ENCODE peak calls at places on chromosomes 11 and 22, in eight cellular contexts. D is GM23248, Z is IMR-90, S is thoracic aorta, G is aorta, Y is HepG2, J is ovary, B is breast epithelium. E is an unnamed sample.

GRCh38 chr11:113448311-113448666 is 26.9 kb downstream of the DRD2 start:
- DNase-seq in J (no peak), B (no peak), G (no peak), Z (no peak), S (no peak), Y (no peak), D (peak; percentile 34), E (no peak)

GRCh38 chr11:69462106-69463045 is 19.1 kb upstream of the LINC01488 start:
- DNase-seq in Z (no peak), J (no peak), Y (no peak), B (no peak), S (no peak), D (peak; percentile 54), G (peak; percentile 76), E (no peak)

GRCh38 chr11:47267858-47268257 is 2.1 kb upstream of the MADD start:
- DNase-seq in G (peak; percentile 49), Z (no peak), D (no peak), Y (no peak), J (no peak), B (no peak), S (no peak), E (no peak)

GRCh38 chr11:125625225-125625593 is 246 bp downstream of the CHEK1 start:
- DNase-seq in Z (no peak), Y (no peak), B (no peak), J (no peak), S (no peak), D (no peak), G (no peak), E (no peak)

GRCh38 chr11:35815556-35816315 is 128.1 kb upstream of the LDLRAD3 start:
- DNase-seq in Y (no peak), D (peak; percentile 23), Z (peak; percentile 24), G (no peak), B (no peak), J (peak; percentile 38), S (no peak), E (no peak)

GRCh38 chr11:14312736-14313438 is 46.1 kb downstream of the RRAS2 start:
- DNase-seq in D (peak; percentile 26), B (no peak), S (no peak), Y (no peak), Z (peak; percentile 91), J (no peak), G (no peak), E (peak; percentile 60)

GRCh38 chr22:31313366-31314147 is 21.3 kb upstream of the PIK3IP1 start:
- DNase-seq in Y (peak; percentile 46), J (peak; percentile 88), G (peak; percentile 87), Z (peak; percentile 61), B (peak; percentile 94), D (peak; percentile 73), S (peak; percentile 45), E (peak; percentile 93)

GRCh38 chr11:77046060-77046501 is 11.9 kb downstream of the B3GNT6 start:
- DNase-seq in D (peak; percentile 50), S (no peak), G (no peak), B (no peak), Y (no peak), Z (no peak), J (peak; percentile 48), E (peak; percentile 23)

GRCh38 chr11:119567667-119568582 is 145.0 kb upstream of the THY1 start:
- DNase-seq in Z (peak; percentile 85), D (peak; percentile 93), B (no peak), G (no peak), Y (no peak), S (no peak), J (no peak), E (peak; percentile 58)

GRCh38 chr11:116445108-116446047 is 327.4 kb downstream of the BUD13 start:
- DNase-seq in B (no peak), D (no peak), J (no peak), G (no peak), Z (no peak), S (no peak), Y (no peak), E (no peak)

GRCh38 chr11:47591764-47592163 is 2.4 kb downstream of the C1QTNF4 start:
- DNase-seq in D (no peak), Z (no peak), S (no peak), G (no peak), J (no peak), B (no peak), Y (no peak), E (no peak)

GRCh38 chr11:10515418-10515817 is 25.6 kb downstream of the RNF141 start:
- DNase-seq in G (no peak), Z (no peak), J (no peak), D (no peak), S (no peak), B (no peak), Y (no peak), E (no peak)

GRCh38 chr22:44671742-44672141 is 30.3 kb upstream of the PRR5 start:
- DNase-seq in D (peak; percentile 62), S (no peak), Z (peak; percentile 83), G (no peak), J (no peak), Y (peak; percentile 77), B (no peak), E (peak; percentile 72)

GRCh38 chr11:92909214-92909613 is 60.2 kb upstream of the MTNR1B start:
- DNase-seq in S (no peak), J (no peak), Y (no peak), G (no peak), Z (no peak), D (no peak), B (no peak), E (no peak)

GRCh38 chr22:49322861-49323622 is 504.6 kb downstream of the BRD1 start:
- DNase-seq in J (no peak), S (no peak), B (peak; percentile 2), Z (no peak), D (no peak), G (peak; percentile 46), Y (no peak), E (no peak)

GRCh38 chr22:43155789-43156188 is 4.4 kb downstream of the TSPO start:
- DNase-seq in G (no peak), Y (no peak), J (no peak), S (no peak), Z (no peak), B (no peak), D (peak; percentile 56), E (no peak)

GRCh38 chr11:121534131-121535093 is 81.6 kb upstream of the SORL1-AS1 start:
- DNase-seq in S (no peak), Z (peak; percentile 24), J (peak; percentile 54), B (no peak), Y (no peak), G (no peak), D (peak; percentile 75), E (peak; percentile 68)

GRCh38 chr11:6378695-6378989 is 11.6 kb upstream of the SMPD1 start:
- DNase-seq in G (no peak), Z (no peak), Y (no peak), D (no peak), S (no peak), J (no peak), B (no peak), E (no peak)

GRCh38 chr11:121207485-121208115 is 85.0 kb upstream of the SC5D start:
- DNase-seq in D (peak; percentile 1), B (no peak), G (no peak), S (no peak), Z (no peak), Y (no peak), J (no peak), E (no peak)

GRCh38 chr11:94563176-94563847 is 3.9 kb upstream of the PIWIL4 start:
- DNase-seq in B (no peak), Y (no peak), J (no peak), S (no peak), G (no peak), Z (peak; percentile 77), D (peak; percentile 90), E (peak; percentile 83)

GRCh38 chr11:64341429-64341828 is 1.4 kb downstream of the CCDC88B start:
- DNase-seq in Y (no peak), B (no peak), D (no peak), G (no peak), S (no peak), J (no peak), Z (no peak), E (no peak)

GRCh38 chr11:12815150-12815523 is 140.9 kb downstream of the TEAD1 start:
- DNase-seq in G (no peak), Z (no peak), S (no peak), B (no peak), Y (no peak), D (no peak), J (no peak), E (no peak)

GRCh38 chr11:72723508-72723907 is 28.7 kb downstream of the ARAP1 start:
- DNase-seq in D (peak; percentile 59), Y (no peak), Z (no peak), S (no peak), B (no peak), G (no peak), J (no peak), E (peak; percentile 59)

GRCh38 chr11:60739114-60739513 is 14.6 kb downstream of the MS4A18 start:
- DNase-seq in B (no peak), Y (no peak), Z (no peak), D (no peak), G (no peak), J (no peak), S (no peak), E (no peak)

GRCh38 chr11:120324932-120325810 is at the start of gene TLCD5:
- DNase-seq in D (peak; percentile 83), Y (peak; percentile 53), G (peak; percentile 91), S (no peak), J (peak; percentile 78), Z (peak; percentile 68), B (no peak), E (no peak)

GRCh38 chr22:29621761-29622526 is 18.5 kb downstream of the NF2 start:
- DNase-seq in D (peak; percentile 96), J (no peak), B (no peak), Y (peak; percentile 19), S (no peak), G (no peak), Z (peak; percentile 97), E (peak; percentile 99)

GRCh38 chr11:624705-625635 is at the start of gene CDHR5:
- DNase-seq in B (no peak), D (no peak), S (no peak), G (no peak), Z (no peak), Y (peak; percentile 41), J (no peak), E (no peak)

GRCh38 chr11:16408619-16409018 is 52.3 kb upstream of the SOX6 start:
- DNase-seq in D (no peak), S (no peak), G (no peak), Z (no peak), J (no peak), B (no peak), Y (no peak), E (no peak)
- H3K27me3 ChIP-seq in D (no peaks in the 10 kb centered on the region), S (no peaks in the 10 kb centered on the region), G (no peaks in the 10 kb centered on the region), Z (no peaks in the 10 kb centered on the region), J (no peaks in the 10 kb centered on the region), B (no peaks in the 10 kb centered on the region), Y (no peaks in the 10 kb centered on the region), E (no peaks in the 10 kb centered on the region)

GRCh38 chr22:17063372-17064106 is 21.3 kb upstream of the IL17RA start:
- DNase-seq in J (peak; percentile 26), Y (no peak), S (no peak), G (no peak), B (peak; percentile 46), D (no peak), Z (no peak), E (no peak)
- H3K27me3 ChIP-seq in J (no peaks in the 10 kb centered on the region), Y (peaks cover 26% of the 10 kb centered on the region), S (no peaks in the 10 kb centered on the region), G (no peaks in the 10 kb centered on the region), B (no peaks in the 10 kb centered on the region), D (no peaks in the 10 kb centered on the region), Z (peaks cover 23% of the 10 kb centered on the region), E (no peaks in the 10 kb centered on the region)

GRCh38 chr11:45300715-45301114 is 14.6 kb upstream of the SYT13 start:
- DNase-seq in G (no peak), J (no peak), B (no peak), S (no peak), Z (no peak), D (no peak), Y (no peak), E (no peak)
- H3K27me3 ChIP-seq in G (no peaks in the 10 kb centered on the region), J (no peaks in the 10 kb centered on the region), B (no peaks in the 10 kb centered on the region), S (no peaks in the 10 kb centered on the region), Z (peaks cover 23% of the 10 kb centered on the region), D (peaks cover 38% of the 10 kb centered on the region), Y (peaks cover 29% of the 10 kb centered on the region), E (peaks cover 1% of the 10 kb centered on the region)

GRCh38 chr22:37371911-37372310 is 55.4 kb downstream of the ELFN2 start:
- DNase-seq in B (no peak), J (no peak), Y (no peak), S (no peak), G (no peak), Z (no peak), D (no peak), E (no peak)
- H3K27me3 ChIP-seq in B (no peaks in the 10 kb centered on the region), J (no peaks in the 10 kb centered on the region), Y (peaks cover 34% of the 10 kb centered on the region), S (no peaks in the 10 kb centered on the region), G (no peaks in the 10 kb centered on the region), Z (no peaks in the 10 kb centered on the region), D (peaks cover 2% of the 10 kb centered on the region), E (no peaks in the 10 kb centered on the region)